ENCODE peak calls at places on chromosomes 6 and 20, in ten cellular contexts. Z is naive thymus-derived CD8-positive, alpha-beta T cell; U is T-helper 2 cell; W is Calu3; E is H4; G is PC-3; I is osteocyte; O is activated T-helper 9 cell treated with anti-CD3 and anti-CD28 coated beads, Interleukin-2, amount 50 U/mL, for 16 hours; K is stimulated activated CD8-positive, alpha-beta memory T cell treated with anti-CD3 and anti-CD28 coated beads, Interleukin-2, amount 100 ng/mL, for 48 hours; A is DMS153. M is an unnamed sample.

GRCh38 chr20:10715035-10715434 is 41.2 kb upstream of the JAG1 start:
- DNase-seq in Z (no peak), U (no peak), W (no peak), E (peak), G (peak), I (no peak), O (no peak), K (no peak), A (no peak), M (peak)

GRCh38 chr6:116327803-116328527 is 42.8 kb upstream of the DSE start:
- DNase-seq in Z (no peak), U (no peak), W (no peak), E (peak), G (no peak), I (no peak), O (no peak), K (no peak), A (no peak), M (no peak)

GRCh38 chr6:128246472-128246871 is 273.9 kb downstream of the PTPRK start:
- DNase-seq in Z (no peak), U (no peak), W (no peak), E (no peak), G (no peak), I (no peak), O (no peak), K (no peak), A (no peak), M (no peak)

GRCh38 chr20:17533396-17533795 is 2.2 kb upstream of the BFSP1 start:
- DNase-seq in Z (no peak), U (no peak), W (no peak), E (peak), G (peak), I (no peak), O (no peak), K (no peak), A (peak), M (peak)

GRCh38 chr6:150267686-150268561 is 100.9 kb upstream of the IYD start:
- DNase-seq in Z (no peak), U (no peak), W (no peak), E (no peak), G (peak), I (no peak), O (no peak), K (no peak), A (no peak), M (peak)

GRCh38 chr6:125888989-125889656 is 67.4 kb upstream of the HINT3 start:
- DNase-seq in Z (no peak), U (no peak), W (peak), E (no peak), G (peak), I (no peak), O (no peak), K (no peak), A (no peak), M (peak)

GRCh38 chr6:31940256-31940664 is 5.6 kb upstream of the CFB start:
- DNase-seq in Z (no peak), U (no peak), W (peak), E (peak), G (peak), I (no peak), O (no peak), K (no peak), A (no peak), M (no peak)

GRCh38 chr6:167699141-167700036 is 127.3 kb upstream of the AFDN start:
- DNase-seq in Z (no peak), U (no peak), W (peak), E (no peak), G (peak), I (no peak), O (peak), K (peak), A (no peak), M (peak)

GRCh38 chr20:43318749-43319148 is 129.0 kb upstream of the PTPRT start:
- DNase-seq in Z (no peak), U (no peak), W (no peak), E (no peak), G (no peak), I (no peak), O (no peak), K (no peak), A (no peak), M (no peak)

GRCh38 chr20:34768105-34768504 is 57.3 kb downstream of the NCOA6 start:
- DNase-seq in Z (no peak), U (no peak), W (no peak), E (no peak), G (peak), I (no peak), O (no peak), K (no peak), A (no peak), M (no peak)

GRCh38 chr20:20821496-20822260 is 109.2 kb upstream of the RALGAPA2 start:
- DNase-seq in Z (no peak), U (no peak), W (no peak), E (no peak), G (no peak), I (no peak), O (no peak), K (no peak), A (no peak), M (no peak)

M was measured in epithelial cell of esophagus.